ENCODE peak calls at places on chromosomes 3 and 15, in eight cellular contexts. E is breast epithelium, N is HepG2, Z is HCT116, J is tibial artery, H is tibial nerve, X is heart left ventricle, Y is adrenal gland. D is an unnamed sample. For H3K4me1, the result is how much of the 10 kb centered on the place peaks cover.

GRCh38 chr3:58000713-58001467 is 7.3 kb upstream of the FLNB start:
- DNase-seq in E (no peak), H (no peak), J (no peak), Z (no peak), Y (no peak), X (no peak), N (no peak), D (no peak)

GRCh38 chr15:68560501-68561113 is 18.2 kb upstream of the CORO2B start:
- DNase-seq in N (no peak), J (no peak), X (no peak), E (no peak), H (peak), Y (no peak), Z (no peak), D (no peak)

GRCh38 chr3:46998121-46998851 is 18.8 kb downstream of the NBEAL2 start:
- DNase-seq in Y (peak), Z (peak), H (peak), J (peak), X (peak), N (peak), E (no peak), D (peak)

GRCh38 chr15:39381517-39381916 is 199.4 kb upstream of the THBS1 start:
- DNase-seq in Z (no peak), X (no peak), Y (no peak), H (no peak), J (no peak), E (no peak), N (no peak), D (no peak)

GRCh38 chr15:89028036-89028435 is 60.2 kb upstream of the ABHD2 start:
- DNase-seq in J (no peak), Z (no peak), N (no peak), H (no peak), X (no peak), E (no peak), Y (no peak), D (no peak)

GRCh38 chr15:53611145-53611920 is 148.1 kb downstream of the WDR72 start:
- DNase-seq in Y (no peak), J (no peak), H (no peak), N (peak), E (no peak), Z (no peak), X (no peak), D (no peak)

GRCh38 chr3:78140866-78141658 is 1101.2 kb downstream of the ROBO2 start:
- DNase-seq in Z (no peak), N (no peak), J (no peak), Y (no peak), E (no peak), X (no peak), H (no peak), D (peak)

GRCh38 chr3:53614307-53614706 is 119.9 kb downstream of the CACNA1D start:
- DNase-seq in J (no peak), E (no peak), X (no peak), Z (no peak), Y (no peak), H (no peak), N (no peak), D (no peak)

GRCh38 chr3:42637001-42637400 is 16.5 kb upstream of the ZBTB47 start:
- DNase-seq in E (no peak), Z (no peak), J (no peak), H (no peak), X (no peak), Y (no peak), N (no peak), D (no peak)

GRCh38 chr15:95368211-95368610 is 962.3 kb upstream of the NR2F2 start:
- DNase-seq in Z (no peak), X (no peak), Y (no peak), H (no peak), J (no peak), N (no peak), E (no peak), D (no peak)

GRCh38 chr15:86063328-86064180 is 16.1 kb upstream of the AGBL1 start:
- DNase-seq in X (no peak), E (no peak), N (no peak), J (no peak), Z (no peak), H (no peak), Y (no peak), D (no peak)

GRCh38 chr3:149223461-149223820 is 1.8 kb upstream of the CP start:
- DNase-seq in E (no peak), Z (no peak), J (no peak), X (no peak), H (no peak), N (no peak), Y (no peak), D (no peak)

GRCh38 chr3:134877788-134878187 is 82.7 kb downstream of the EPHB1 start:
- DNase-seq in E (no peak), Z (no peak), H (no peak), J (no peak), N (no peak), Y (no peak), X (no peak), D (no peak)

GRCh38 chr3:12479919-12480425 is 4.3 kb upstream of the TSEN2 start:
- DNase-seq in J (no peak), Y (no peak), X (no peak), N (peak), H (no peak), Z (peak), E (no peak), D (peak)

GRCh38 chr3:123329636-123330340 is 119.1 kb downstream of the ADCY5 start:
- DNase-seq in E (peak), Z (no peak), N (no peak), J (peak), X (no peak), Y (peak), H (no peak), D (peak)

GRCh38 chr15:46442196-46442595 is 807.4 kb downstream of the SQOR start:
- DNase-seq in J (no peak), N (no peak), E (no peak), Y (no peak), X (no peak), Z (no peak), H (no peak), D (no peak)

GRCh38 chr15:78392430-78392829 is 45.6 kb upstream of the IREB2 start:
- DNase-seq in Z (no peak), H (no peak), J (no peak), N (no peak), E (peak), Y (no peak), X (no peak), D (no peak)

GRCh38 chr3:18734309-18734708 is 309.2 kb upstream of the SATB1 start:
- DNase-seq in H (no peak), Y (no peak), J (no peak), N (no peak), X (no peak), E (no peak), Z (no peak), D (no peak)

GRCh38 chr15:35752134-35752466 is 206.1 kb upstream of the DPH6 start:
- DNase-seq in H (no peak), J (no peak), Z (no peak), Y (no peak), N (no peak), X (no peak), E (no peak), D (no peak)

GRCh38 chr3:126131881-126132750 is 48.2 kb upstream of the SLC41A3 start:
- DNase-seq in H (no peak), E (no peak), Z (no peak), N (no peak), Y (peak), X (peak), J (peak), D (peak)

GRCh38 chr3:52086939-52087675 is 30.7 kb upstream of the DUSP7 start:
- DNase-seq in E (no peak), J (no peak), H (no peak), N (no peak), Y (no peak), Z (no peak), X (no peak), D (peak)

GRCh38 chr15:40217166-40217785 is 21.6 kb upstream of the PAK6 start:
- DNase-seq in H (no peak), X (peak), Z (peak), J (no peak), N (peak), E (peak), Y (peak), D (peak)

GRCh38 chr3:113516115-113516505 is 1.2 kb upstream of the SPICE1 start:
- DNase-seq in Z (no peak), N (peak), X (no peak), E (no peak), Y (no peak), H (no peak), J (no peak), D (no peak)

GRCh38 chr15:38612159-38612863 is 47.7 kb upstream of the RASGRP1 start:
- DNase-seq in N (no peak), X (no peak), H (no peak), E (no peak), J (no peak), Y (no peak), Z (no peak), D (no peak)

GRCh38 chr3:149579838-149580542 is 77.8 kb downstream of the WWTR1 start:
- DNase-seq in H (no peak), E (no peak), Y (no peak), J (no peak), Z (peak), N (no peak), X (no peak), D (peak)

GRCh38 chr3:21729888-21730459 is 21.0 kb downstream of the ZNF385D start:
- DNase-seq in E (no peak), X (no peak), H (no peak), Y (no peak), N (no peak), Z (no peak), J (no peak), D (no peak)

GRCh38 chr3:81622395-81622794 is 139.1 kb downstream of the GBE1 start:
- DNase-seq in N (no peak), Y (no peak), E (no peak), X (no peak), H (no peak), J (no peak), Z (no peak), D (peak)

GRCh38 chr3:114878119-114878839 is 268.8 kb downstream of the ZBTB20 start:
- DNase-seq in X (no peak), H (no peak), N (no peak), E (no peak), Y (no peak), J (no peak), Z (peak), D (no peak)

GRCh38 chr3:44883213-44883955 is 9.0 kb downstream of the TGM4 start:
- DNase-seq in J (no peak), X (no peak), Y (no peak), H (no peak), N (no peak), E (no peak), Z (no peak), D (no peak)

GRCh38 chr15:50066202-50066601 is 52.8 kb downstream of the ATP8B4 start:
- DNase-seq in H (no peak), X (no peak), E (no peak), Z (no peak), N (no peak), Y (no peak), J (no peak), D (no peak)

GRCh38 chr3:10957976-10958749 is 34.4 kb upstream of the SLC6A1 start:
- DNase-seq in Y (peak), H (no peak), X (peak), J (no peak), Z (no peak), N (no peak), E (no peak), D (no peak)

GRCh38 chr3:85846940-85847339 is 888.2 kb downstream of the CADM2 start:
- DNase-seq in E (no peak), Z (no peak), J (no peak), N (no peak), X (no peak), Y (no peak), H (no peak), D (no peak)

GRCh38 chr3:57446318-57446841 is 97.8 kb downstream of the DNAH12 start:
- DNase-seq in X (no peak), J (no peak), E (no peak), H (no peak), Y (peak), Z (no peak), N (no peak), D (no peak)

GRCh38 chr3:39135170-39135805 is 18.1 kb downstream of the CSRNP1 start:
- DNase-seq in Y (peak), Z (no peak), J (peak), E (no peak), N (no peak), X (peak), H (no peak), D (no peak)

DNA sequence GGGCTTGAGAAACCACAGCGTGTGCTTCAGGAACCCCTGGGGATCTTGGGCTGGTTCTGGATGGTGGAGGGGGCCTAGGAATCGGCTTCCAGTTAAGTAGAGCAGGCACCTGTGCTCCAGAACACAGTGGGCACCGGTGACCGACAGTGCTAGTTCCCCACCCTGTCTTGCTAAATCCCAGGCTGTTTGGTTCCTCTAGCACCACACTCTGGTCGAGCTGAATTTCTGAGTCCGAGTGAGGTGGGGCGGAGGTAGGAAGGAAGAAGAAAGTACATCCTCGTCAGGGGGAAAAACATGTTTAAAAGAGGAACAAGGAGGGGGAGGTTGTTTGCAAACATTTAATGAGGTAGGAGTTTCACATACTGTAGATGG is 29.1 kb downstream of the SLC6A6 start:
- DNase-seq in J (no peak), H (no peak), Y (no peak), X (no peak), N (no peak), E (no peak), Z (no peak), D (no peak)
- H3K4me3 ChIP-seq in J (no peak), H (no peak), Y (no peak), X (no peak), N (peak), E (no peak), Z (peak), D (no peak)

GRCh38 chr15:29103825-29104565 is 165.6 kb downstream of the NSMCE3 start:
- DNase-seq in N (no peak), X (peak), J (no peak), H (peak), Z (peak), Y (peak), E (peak), D (peak)
- TF ChIP-seq CTCF in N (peak), X (peak), J (peak), H (peak), Z (peak), Y (peak), E (peak), D (peak)

DNA sequence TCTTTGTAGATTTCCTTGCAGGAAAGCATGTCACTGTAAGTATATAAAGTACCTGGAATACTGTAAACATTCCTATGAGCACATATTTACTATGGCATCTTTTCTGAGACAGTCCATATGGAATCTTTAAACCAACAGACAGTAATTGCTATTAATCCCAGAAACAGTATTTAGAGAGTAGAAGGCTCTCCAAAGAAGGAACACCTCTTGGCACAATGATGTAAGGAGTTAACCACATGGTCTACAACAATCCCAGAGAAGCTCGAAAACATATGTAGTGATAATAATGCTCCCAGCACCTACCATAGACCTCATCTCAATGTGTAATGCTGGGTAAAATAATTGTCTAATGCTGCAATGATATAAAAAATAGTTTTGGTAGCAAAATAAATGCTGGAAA is 95.8 kb upstream of the IL12A start:
- DNase-seq in H (no peak), X (no peak), Z (no peak), N (no peak), E (no peak), J (no peak), Y (no peak), D (no peak)
- H3K4me1 ChIP-seq in H (half or more), X (under half), Z (under half), N (under half), E (under half), J (under half), Y (under half), D (under half)

GRCh38 chr3:106728315-106728821 is 648.9 kb upstream of the CCDC54 start:
- DNase-seq in E (no peak), Z (peak), Y (no peak), J (no peak), H (no peak), N (no peak), X (no peak), D (peak)
- H3K4me3 ChIP-seq in E (no peak), Z (peak), Y (no peak), J (peak), H (no peak), N (no peak), X (no peak), D (peak)

GRCh38 chr3:108818404-108818803 is 4.2 kb upstream of the TRAT1 start:
- DNase-seq in J (no peak), N (peak), Y (no peak), Z (peak), H (no peak), X (no peak), E (no peak), D (no peak)
- TF ChIP-seq CTCF in J (no peak), N (peak), Y (no peak), Z (peak), H (peak), X (no peak), E (no peak), D (no peak)

GRCh38 chr3:71513495-71513894 is 70.0 kb downstream of the FOXP1 start:
- DNase-seq in H (no peak), Y (no peak), N (no peak), X (no peak), E (no peak), J (no peak), Z (no peak), D (no peak)

GRCh38 chr3:71515640-71516383 is 67.7 kb downstream of the FOXP1 start:
- DNase-seq in Y (no peak), J (no peak), X (no peak), E (no peak), N (no peak), Z (no peak), H (no peak), D (no peak)

GRCh38 chr3:71512544-71512943 is 71.0 kb downstream of the FOXP1 start:
- DNase-seq in J (no peak), Z (no peak), Y (no peak), E (no peak), H (no peak), X (no peak), N (no peak), D (no peak)

GRCh38 chr3:71513081-71513480 is 70.4 kb downstream of the FOXP1 start:
- DNase-seq in Y (no peak), N (no peak), Z (no peak), H (no peak), X (no peak), J (no peak), E (no peak), D (no peak)

DNA sequence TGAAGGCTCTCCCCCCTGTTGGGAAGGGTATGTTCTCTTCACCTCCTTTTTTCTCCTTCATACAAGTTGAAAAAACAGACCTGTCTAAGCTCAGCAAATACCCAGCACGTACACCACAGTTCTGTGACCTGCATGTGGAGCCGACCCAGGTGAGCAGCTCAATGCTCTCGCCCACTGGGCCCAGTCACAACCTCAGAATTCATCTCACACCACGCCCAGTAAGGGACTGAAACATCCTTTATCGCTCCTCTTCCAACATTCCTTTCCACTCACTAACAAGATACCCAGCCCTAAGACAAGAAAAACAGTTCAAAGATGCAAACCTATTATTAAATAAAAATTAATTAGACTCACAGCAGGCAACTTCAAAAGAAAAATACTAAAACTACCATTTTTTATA is 68.9 kb downstream of the FOXP1 start:
- DNase-seq in H (no peak), Z (no peak), J (no peak), N (no peak), E (no peak), Y (no peak), X (no peak), D (no peak)
- H3K4me1 ChIP-seq in H (under half), Z (under half), J (under half), N (under half), E (under half), Y (under half), X (under half), D (under half)

DNA sequence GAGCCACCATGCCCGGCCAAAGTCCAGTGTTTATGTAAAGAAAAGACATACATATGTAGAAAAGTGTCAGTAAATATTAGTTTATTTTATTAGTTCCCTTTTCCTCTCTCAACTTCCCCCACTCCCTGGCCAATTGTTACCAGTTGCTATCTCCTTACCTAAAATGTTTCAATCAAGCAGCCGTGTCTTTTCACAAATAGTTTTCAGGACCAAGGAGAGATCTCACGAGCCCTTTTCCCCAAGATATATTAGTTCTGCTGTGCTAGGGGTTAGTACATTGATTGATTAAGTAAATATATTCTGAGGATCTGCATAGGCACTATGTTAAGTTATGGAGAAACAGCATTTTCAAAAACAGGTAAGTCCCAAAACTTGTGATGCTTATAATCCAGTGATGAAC is 87.4 kb downstream of the ZIC4 start:
- DNase-seq in N (no peak), E (no peak), X (no peak), H (no peak), J (no peak), Z (no peak), Y (no peak), D (peak)
- H3K4me3 ChIP-seq in N (no peak), E (no peak), X (no peak), H (no peak), J (no peak), Z (no peak), Y (no peak), D (no peak)

DNA sequence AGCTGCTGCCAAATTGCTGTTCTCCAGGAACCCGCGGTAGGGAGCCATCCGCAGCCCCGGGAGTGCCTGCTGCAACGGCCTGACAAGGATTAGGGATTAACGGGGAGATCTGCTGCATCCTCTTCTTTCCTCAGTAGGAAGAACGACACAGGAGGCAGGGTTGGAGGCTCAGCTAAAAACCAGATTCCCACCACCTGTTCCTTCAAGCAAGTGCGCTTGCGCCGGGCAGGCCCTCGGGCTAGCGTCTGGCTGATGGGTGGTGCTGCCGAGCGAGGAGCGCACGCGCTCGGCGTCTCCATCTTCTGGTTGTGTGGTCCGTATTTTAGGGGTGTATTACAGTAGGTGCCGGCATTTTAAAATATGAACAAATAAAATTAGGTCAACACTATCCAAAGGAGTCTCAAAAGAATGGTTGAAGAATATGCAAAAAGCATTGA is 25.4 kb upstream of the SLC25A26 start:
- DNase-seq in Y (peak), Z (peak), E (no peak), H (no peak), N (no peak), J (no peak), X (peak), D (peak)
- TF ChIP-seq CTCF in Y (no peak), Z (peak), E (no peak), H (no peak), N (no peak), J (peak), X (peak), D (peak)